ENCODE peak calls at places on chromosome 18, in seven cellular contexts. One of them, this sample, is unnamed.

GRCh38 chr18:63016270-63016669 is 300.9 kb downstream of the PHLPP1 start:
- DNase-seq in NCI-H774: peak; percentile 56
- DNase-seq in GM18507: peak; percentile 62
- DNase-seq in epithelial cell of esophagus: peak; percentile 53
- DNase-seq in SW480: peak; percentile 27
- DNase-seq in posterior cingulate gyrus: peak; percentile 29
- DNase-seq in right cardiac atrium: no peak
- DNase-seq in this sample: peak; percentile 84

GRCh38 chr18:36544036-36544725 is 246.7 kb downstream of the FHOD3 start:
- DNase-seq in NCI-H774: no peak
- DNase-seq in GM18507: no peak
- DNase-seq in epithelial cell of esophagus: peak; percentile 91
- DNase-seq in SW480: no peak
- DNase-seq in posterior cingulate gyrus: no peak
- DNase-seq in right cardiac atrium: no peak
- DNase-seq in this sample: peak; percentile 99

GRCh38 chr18:11946756-11947155 is 34.6 kb upstream of the IMPA2 start:
- DNase-seq in NCI-H774: no peak
- DNase-seq in GM18507: no peak
- DNase-seq in epithelial cell of esophagus: peak; percentile 46
- DNase-seq in SW480: peak; percentile 38
- DNase-seq in posterior cingulate gyrus: no peak
- DNase-seq in right cardiac atrium: no peak
- DNase-seq in this sample: no peak

GRCh38 chr18:40470753-40471152 is 1484.3 kb upstream of the PIK3C3 start:
- DNase-seq in NCI-H774: no peak
- DNase-seq in GM18507: no peak
- DNase-seq in epithelial cell of esophagus: no peak
- DNase-seq in SW480: no peak
- DNase-seq in posterior cingulate gyrus: no peak
- DNase-seq in right cardiac atrium: no peak
- DNase-seq in this sample: no peak

GRCh38 chr18:10530852-10531251 is 5.0 kb downstream of the NAPG start:
- DNase-seq in NCI-H774: no peak
- DNase-seq in GM18507: no peak
- DNase-seq in epithelial cell of esophagus: peak; percentile 86
- DNase-seq in SW480: no peak
- DNase-seq in posterior cingulate gyrus: no peak
- DNase-seq in right cardiac atrium: no peak
- DNase-seq in this sample: no peak

GRCh38 chr18:46461993-46462392 is 195.0 kb downstream of the LOXHD1 start:
- DNase-seq in NCI-H774: no peak
- DNase-seq in GM18507: no peak
- DNase-seq in epithelial cell of esophagus: no peak
- DNase-seq in SW480: no peak
- DNase-seq in posterior cingulate gyrus: no peak
- DNase-seq in right cardiac atrium: no peak
- DNase-seq in this sample: no peak

GRCh38 chr18:23912356-23912755 is 102.2 kb upstream of the TTC39C start:
- DNase-seq in NCI-H774: no peak
- DNase-seq in GM18507: no peak
- DNase-seq in epithelial cell of esophagus: peak; percentile 50
- DNase-seq in SW480: no peak
- DNase-seq in posterior cingulate gyrus: no peak
- DNase-seq in right cardiac atrium: no peak
- DNase-seq in this sample: no peak

GRCh38 chr18:57581301-57581934 is 5.1 kb downstream of the FECH start:
- DNase-seq in NCI-H774: no peak
- DNase-seq in GM18507: peak; percentile 39
- DNase-seq in epithelial cell of esophagus: no peak
- DNase-seq in SW480: no peak
- DNase-seq in posterior cingulate gyrus: no peak
- DNase-seq in right cardiac atrium: no peak
- DNase-seq in this sample: no peak

GRCh38 chr18:31225668-31226067 is 63.0 kb upstream of the DSC1 start:
- DNase-seq in NCI-H774: peak; percentile 8
- DNase-seq in GM18507: no peak
- DNase-seq in epithelial cell of esophagus: no peak
- DNase-seq in SW480: no peak
- DNase-seq in posterior cingulate gyrus: no peak
- DNase-seq in right cardiac atrium: peak; percentile 77
- DNase-seq in this sample: no peak

GRCh38 chr18:8480506-8481328 is 128.5 kb upstream of the RAB12 start:
- DNase-seq in NCI-H774: peak; percentile 3
- DNase-seq in GM18507: no peak
- DNase-seq in epithelial cell of esophagus: peak; percentile 67
- DNase-seq in SW480: peak; percentile 62
- DNase-seq in posterior cingulate gyrus: peak; percentile 44
- DNase-seq in right cardiac atrium: no peak
- DNase-seq in this sample: peak; percentile 83

GRCh38 chr18:75159238-75159518 is 49.8 kb downstream of the PTGR3 start:
- DNase-seq in NCI-H774: no peak
- DNase-seq in GM18507: no peak
- DNase-seq in epithelial cell of esophagus: no peak
- DNase-seq in SW480: no peak
- DNase-seq in posterior cingulate gyrus: no peak
- DNase-seq in right cardiac atrium: no peak
- DNase-seq in this sample: no peak